ENCODE peak calls at places on chromosome 1, in six cellular contexts. One of them, this sample, is unnamed.

GRCh38 chr1:169072945-169073725 is 33.4 kb upstream of the ATP1B1 start:
- DNase-seq in Karpas-422: no peak
- DNase-seq in NCI-H748 treated with DMSO at 0.1 percent for 48 hours: peak
- DNase-seq in RWPE1: no peak
- DNase-seq in DMS153: peak
- DNase-seq in activated CD8-positive, alpha-beta memory T cell treated with anti-CD3 and anti-CD28 coated beads, Interleukin-2, amount 50 U/mL, for 48 hours: no peak
- DNase-seq in this sample: no peak

GRCh38 chr1:147496571-147496970 is 44.7 kb upstream of the BCL9 start:
- DNase-seq in RWPE1: peak
- DNase-seq in activated CD8-positive, alpha-beta memory T cell treated with anti-CD3 and anti-CD28 coated beads, Interleukin-2, amount 50 U/mL, for 48 hours: no peak
- DNase-seq in NCI-H748 treated with DMSO at 0.1 percent for 48 hours: no peak
- DNase-seq in Karpas-422: no peak
- DNase-seq in DMS153: peak
- DNase-seq in this sample: peak

GRCh38 chr1:232600430-232601258 is 29.3 kb downstream of the SIPA1L2 start:
- DNase-seq in DMS153: no peak
- DNase-seq in activated CD8-positive, alpha-beta memory T cell treated with anti-CD3 and anti-CD28 coated beads, Interleukin-2, amount 50 U/mL, for 48 hours: no peak
- DNase-seq in RWPE1: no peak
- DNase-seq in NCI-H748 treated with DMSO at 0.1 percent for 48 hours: peak
- DNase-seq in Karpas-422: peak
- DNase-seq in this sample: peak

GRCh38 chr1:1286313-1287261 is 6.4 kb downstream of the SCNN1D start:
- DNase-seq in DMS153: no peak
- DNase-seq in RWPE1: no peak
- DNase-seq in Karpas-422: no peak
- DNase-seq in NCI-H748 treated with DMSO at 0.1 percent for 48 hours: no peak
- DNase-seq in activated CD8-positive, alpha-beta memory T cell treated with anti-CD3 and anti-CD28 coated beads, Interleukin-2, amount 50 U/mL, for 48 hours: no peak
- DNase-seq in this sample: no peak

GRCh38 chr1:201218409-201218808 is 27.8 kb downstream of the IGFN1 start:
- DNase-seq in Karpas-422: no peak
- DNase-seq in DMS153: no peak
- DNase-seq in activated CD8-positive, alpha-beta memory T cell treated with anti-CD3 and anti-CD28 coated beads, Interleukin-2, amount 50 U/mL, for 48 hours: no peak
- DNase-seq in NCI-H748 treated with DMSO at 0.1 percent for 48 hours: no peak
- DNase-seq in RWPE1: no peak
- DNase-seq in this sample: no peak

GRCh38 chr1:216670118-216670870 is 52.9 kb downstream of the ESRRG start:
- DNase-seq in Karpas-422: no peak
- DNase-seq in activated CD8-positive, alpha-beta memory T cell treated with anti-CD3 and anti-CD28 coated beads, Interleukin-2, amount 50 U/mL, for 48 hours: no peak
- DNase-seq in RWPE1: peak
- DNase-seq in NCI-H748 treated with DMSO at 0.1 percent for 48 hours: no peak
- DNase-seq in DMS153: no peak
- DNase-seq in this sample: peak

GRCh38 chr1:202355944-202356553 is 7.5 kb downstream of the PPP1R12B start:
- DNase-seq in Karpas-422: no peak
- DNase-seq in NCI-H748 treated with DMSO at 0.1 percent for 48 hours: no peak
- DNase-seq in RWPE1: no peak
- DNase-seq in activated CD8-positive, alpha-beta memory T cell treated with anti-CD3 and anti-CD28 coated beads, Interleukin-2, amount 50 U/mL, for 48 hours: no peak
- DNase-seq in DMS153: no peak
- DNase-seq in this sample: peak

GRCh38 chr1:65009176-65009575 is 42.8 kb upstream of the JAK1 start:
- DNase-seq in RWPE1: no peak
- DNase-seq in DMS153: no peak
- DNase-seq in Karpas-422: no peak
- DNase-seq in activated CD8-positive, alpha-beta memory T cell treated with anti-CD3 and anti-CD28 coated beads, Interleukin-2, amount 50 U/mL, for 48 hours: no peak
- DNase-seq in NCI-H748 treated with DMSO at 0.1 percent for 48 hours: no peak
- DNase-seq in this sample: no peak

GRCh38 chr1:92994105-92994712 is 32.9 kb upstream of the DIPK1A start:
- DNase-seq in activated CD8-positive, alpha-beta memory T cell treated with anti-CD3 and anti-CD28 coated beads, Interleukin-2, amount 50 U/mL, for 48 hours: peak
- DNase-seq in DMS153: peak
- DNase-seq in RWPE1: peak
- DNase-seq in NCI-H748 treated with DMSO at 0.1 percent for 48 hours: peak
- DNase-seq in Karpas-422: peak
- DNase-seq in this sample: peak

GRCh38 chr1:204591473-204592090 is 75.4 kb downstream of the MDM4 start:
- DNase-seq in Karpas-422: no peak
- DNase-seq in activated CD8-positive, alpha-beta memory T cell treated with anti-CD3 and anti-CD28 coated beads, Interleukin-2, amount 50 U/mL, for 48 hours: no peak
- DNase-seq in RWPE1: peak
- DNase-seq in DMS153: no peak
- DNase-seq in NCI-H748 treated with DMSO at 0.1 percent for 48 hours: no peak
- DNase-seq in this sample: peak